ENCODE peak calls at places on chromosome 9, in four cellular contexts. L is GM12865, K is NCI-H1092 treated with DMSO at 0.1 percent for 48 hours, T is HepG2. S is an unnamed sample.

GRCh38 chr9:16367605-16368424 is 502.7 kb downstream of the BNC2 start:
- DNase-seq in K (no peak), T (no peak), L (no peak), S (no peak)

GRCh38 chr9:133207021-133207531 is 2.0 kb downstream of the OBP2B start:
- DNase-seq in K (no peak), L (no peak), T (no peak), S (no peak)

GRCh38 chr9:123924727-123925126 is 5.2 kb downstream of the DENND1A start:
- DNase-seq in L (no peak), T (no peak), K (no peak), S (no peak)

GRCh38 chr9:134611046-134611445 is 30.6 kb upstream of the COL5A1 start:
- DNase-seq in T (no peak), K (no peak), L (no peak), S (no peak)

GRCh38 chr9:125971895-125972729 is 224.9 kb downstream of the PBX3 start:
- DNase-seq in T (no peak), L (no peak), K (no peak), S (no peak)

GRCh38 chr9:127181315-127181580 is 58.8 kb upstream of the ANGPTL2 start:
- DNase-seq in T (no peak), L (no peak), K (no peak), S (no peak)

GRCh38 chr9:136545065-136545965 is 533 bp downstream of the NOTCH1 start:
- DNase-seq in K (no peak), L (peak), T (no peak), S (no peak)

GRCh38 chr9:124217839-124218437 is 39.8 kb upstream of the NEK6 start:
- DNase-seq in K (no peak), T (no peak), L (peak), S (no peak)

GRCh38 chr9:36488322-36488838 is 84.3 kb upstream of the MELK start:
- DNase-seq in T (no peak), L (no peak), K (no peak), S (no peak)

GRCh38 chr9:89029788-89030187 is 38.5 kb downstream of the S1PR3 start:
- DNase-seq in L (no peak), K (no peak), T (no peak), S (no peak)

GRCh38 chr9:16031486-16031885 is 478.6 kb downstream of the CCDC171 start:
- DNase-seq in T (no peak), K (no peak), L (no peak), S (no peak)

GRCh38 chr9:138077126-138077525 is 199.5 kb downstream of the CACNA1B start:
- DNase-seq in K (no peak), L (no peak), T (no peak), S (no peak)

GRCh38 chr9:131627326-131627845 is 82.1 kb downstream of the PRRT1B start:
- DNase-seq in L (no peak), T (no peak), K (no peak), S (no peak)

GRCh38 chr9:134553061-134553891 is 88.3 kb upstream of the COL5A1 start:
- DNase-seq in K (no peak), T (no peak), L (no peak), S (no peak)

GRCh38 chr9:36950389-36950788 is 83.7 kb downstream of the PAX5 start:
- DNase-seq in K (no peak), T (no peak), L (no peak), S (no peak)

GRCh38 chr9:36543916-36544315 is 28.8 kb upstream of the MELK start:
- DNase-seq in T (no peak), L (no peak), K (no peak), S (peak)

GRCh38 chr9:32350682-32351081 is 33.8 kb upstream of the ACO1 start:
- DNase-seq in K (peak), T (peak), L (no peak), S (peak)

GRCh38 chr9:69657269-69657668 is 14.9 kb downstream of the APBA1 start:
- DNase-seq in K (no peak), L (no peak), T (no peak), S (peak)

GRCh38 chr9:97802276-97802675 is 50.8 kb upstream of the FOXE1 start:
- DNase-seq in K (no peak), T (peak), L (no peak), S (peak)

GRCh38 chr9:84228130-84228735 is 112.3 kb downstream of the SLC28A3 start:
- DNase-seq in T (no peak), L (no peak), K (no peak), S (peak)

GRCh38 chr9:4600363-4600762 is 61.7 kb upstream of the PLPP6 start:
- DNase-seq in K (no peak), L (peak), T (no peak), S (no peak)

GRCh38 chr9:126432659-126433058 is 106.0 kb downstream of the MVB12B start:
- DNase-seq in L (no peak), T (no peak), K (no peak), S (no peak)

GRCh38 chr9:122941560-122942234 is 877 bp downstream of the RABGAP1 start:
- DNase-seq in T (peak), L (no peak), K (no peak), S (peak)

GRCh38 chr9:76704601-76705204 is 59.5 kb upstream of the PCA3 start:
- DNase-seq in T (peak), K (peak), L (peak), S (peak)

GRCh38 chr9:107465467-107466451 is 23.8 kb downstream of the KLF4 start:
- DNase-seq in T (no peak), L (peak), K (no peak), S (peak)

GRCh38 chr9:3525088-3525835 is 539 bp downstream of the RFX3 start:
- DNase-seq in K (peak), L (no peak), T (no peak), S (peak)

GRCh38 chr9:94554439-94555331 is at the start of gene PCAT7:
- DNase-seq in L (peak), T (peak), K (peak), S (peak)

GRCh38 chr9:122562134-122562760 is 9.3 kb downstream of the OR1N2 start:
- DNase-seq in K (no peak), L (no peak), T (no peak), S (no peak)

GRCh38 chr9:33007755-33008154 is 6.3 kb upstream of the APTX start:
- DNase-seq in L (no peak), K (no peak), T (no peak), S (no peak)

GRCh38 chr9:14768561-14769234 is 46.2 kb upstream of the CER1 start:
- DNase-seq in T (peak), L (peak), K (peak), S (peak)

GRCh38 chr9:96858018-96858573 is 3.8 kb upstream of the ZNF782 start:
- DNase-seq in K (no peak), L (no peak), T (peak), S (peak)

GRCh38 chr9:79574716-79575242 is 3.0 kb downstream of the TLE4 start:
- DNase-seq in L (no peak), T (no peak), K (no peak), S (no peak)

GRCh38 chr9:96884443-96884842 is 30.1 kb upstream of the ZNF782 start:
- DNase-seq in K (no peak), T (peak), L (no peak), S (peak)

GRCh38 chr9:97324954-97325353 is 17.5 kb downstream of the CCDC180 start:
- DNase-seq in L (no peak), T (no peak), K (no peak), S (no peak)